ENCODE peak calls at places on chromosomes 2 and 18, in nine cellular contexts. K is T follicular helper cell; F is lower lobe of right lung; L is fibroblast of the conjunctiva; J is heart left ventricle; Z is A673; X is activated naive CD8-positive, alpha-beta T cell treated with anti-CD3 and anti-CD28 coated beads, Interleukin-2, amount 50 U/mL, for 24 hours; Y is HT1080; R is iris pigment epithelial cell. V is an unnamed sample.

GRCh38 chr2:117068371-117068770 is 746.1 kb upstream of the DDX18 start:
- DNase-seq in K (no peak), R (no peak), Z (no peak), J (no peak), F (no peak), L (no peak), X (no peak), Y (peak), V (no peak)

GRCh38 chr18:28961669-28962228 is 784.8 kb upstream of the CDH2 start:
- DNase-seq in F (no peak), X (no peak), K (no peak), L (peak), Y (peak), J (no peak), R (peak), Z (peak), V (no peak)

GRCh38 chr2:226717719-226718118 is 81.9 kb downstream of the IRS1 start:
- DNase-seq in Y (no peak), F (no peak), L (no peak), R (no peak), Z (no peak), K (no peak), J (no peak), X (no peak), V (no peak)

GRCh38 chr2:233919319-233919718 is 2.1 kb downstream of the TRPM8 start:
- DNase-seq in L (no peak), Z (no peak), F (no peak), R (no peak), Y (no peak), X (no peak), J (no peak), K (no peak), V (no peak)

GRCh38 chr2:241940329-241940728 is 70.8 kb downstream of the RTP5 start:
- DNase-seq in K (no peak), X (no peak), Y (no peak), J (no peak), L (no peak), F (no peak), Z (peak), R (peak), V (no peak)

GRCh38 chr2:148391324-148391723 is 253.2 kb upstream of the EPC2 start:
- DNase-seq in R (peak), X (no peak), F (no peak), L (no peak), Z (no peak), Y (peak), K (no peak), J (no peak), V (no peak)

GRCh38 chr2:120066708-120067547 is 54.1 kb downstream of the EPB41L5 start:
- DNase-seq in Y (no peak), R (peak), K (no peak), Z (no peak), J (no peak), F (no peak), L (no peak), X (no peak), V (no peak)

GRCh38 chr2:181978351-181979150 is 7.1 kb upstream of the PPP1R1C start:
- DNase-seq in K (no peak), F (no peak), X (no peak), J (no peak), R (peak), L (no peak), Z (no peak), Y (peak), V (no peak)

GRCh38 chr2:24831736-24832421 is 38.7 kb downstream of the CENPO start:
- DNase-seq in X (no peak), K (no peak), Y (no peak), R (no peak), F (no peak), L (no peak), Z (no peak), J (no peak), V (no peak)

GRCh38 chr18:35089382-35089781 is 48.2 kb downstream of the MAPRE2 start:
- DNase-seq in X (no peak), K (no peak), J (no peak), Y (peak), R (peak), Z (no peak), L (no peak), F (no peak), V (no peak)

V was measured in effector CD4-positive, alpha-beta T cell.